ENCODE peak calls at places on chromosomes 2 and 18, in four cellular contexts. N, A, B and F are unnamed samples.

GRCh38 chr18:36499938-36500337 is 202.4 kb downstream of the FHOD3 start:
- DNase-seq in A (no peak), N (no peak), B (no peak), F (peak; percentile 33)

GRCh38 chr18:12409466-12409865 is 1.7 kb downstream of the PRELID3A start:
- DNase-seq in A (no peak), B (no peak), N (no peak), F (no peak)

GRCh38 chr2:191836853-191837769 is 9.8 kb downstream of the CAVIN2 start:
- DNase-seq in B (no peak), A (no peak), N (no peak), F (no peak)

GRCh38 chr2:73896362-73897239 is 3.8 kb downstream of the ACTG2 start:
- DNase-seq in N (peak; percentile 25), A (no peak), B (no peak), F (no peak)

GRCh38 chr2:62505109-62505508 is 886 bp downstream of the TMEM17 start:
- DNase-seq in N (no peak), A (no peak), B (no peak), F (no peak)

GRCh38 chr2:207783514-207783913 is 13.8 kb upstream of the FZD5 start:
- DNase-seq in N (no peak), B (no peak), A (no peak), F (no peak)

GRCh38 chr18:12014521-12014920 is 33.2 kb downstream of the IMPA2 start:
- DNase-seq in A (no peak), B (no peak), N (no peak), F (no peak)

GRCh38 chr2:147030966-147031760 is 813.7 kb upstream of the ACVR2A start:
- DNase-seq in N (no peak), B (peak; percentile 75), A (no peak), F (no peak)

GRCh38 chr2:188869560-188869959 is 104.6 kb upstream of the COL3A1 start:
- DNase-seq in B (no peak), A (no peak), N (no peak), F (no peak)

GRCh38 chr2:143476421-143477084 is 347.3 kb downstream of the ARHGAP15 start:
- DNase-seq in B (no peak), A (no peak), N (no peak), F (no peak)

GRCh38 chr18:60675801-60676200 is 303.2 kb upstream of the MC4R start:
- DNase-seq in A (no peak), B (no peak), N (no peak), F (peak; percentile 7)

GRCh38 chr18:22999647-23000046 is 66.5 kb downstream of the RBBP8 start:
- DNase-seq in B (no peak), A (no peak), N (no peak), F (no peak)

GRCh38 chr2:110865188-110865587 is 132.8 kb downstream of the ACOXL start:
- DNase-seq in A (peak; percentile 94), B (no peak), N (no peak), F (no peak)

GRCh38 chr2:55718165-55719008 is 24.7 kb upstream of the PNPT1 start:
- DNase-seq in B (peak; percentile 91), A (peak; percentile 81), N (no peak), F (peak; percentile 55)

GRCh38 chr2:83851066-83851465 is 608.0 kb downstream of the SUCLG1 start:
- DNase-seq in N (no peak), A (no peak), B (no peak), F (no peak)

GRCh38 chr2:185484601-185485000 is 254.0 kb upstream of the FSIP2 start:
- DNase-seq in A (no peak), B (no peak), N (no peak), F (no peak)

GRCh38 chr2:113980946-113981345 is 91.1 kb downstream of the ACTR3 start:
- DNase-seq in A (no peak), B (no peak), N (no peak), F (no peak)

GRCh38 chr2:241967745-241968144 is 98.2 kb downstream of the RTP5 start:
- DNase-seq in A (no peak), B (no peak), N (no peak), F (no peak)

GRCh38 chr2:137348301-137348700 is 583.0 kb downstream of the THSD7B start:
- DNase-seq in B (no peak), A (no peak), N (no peak), F (no peak)

GRCh38 chr2:16154501-16155280 is 214.3 kb downstream of the MYCN start:
- DNase-seq in N (no peak), B (no peak), A (no peak), F (no peak)